ENCODE peak calls at places on chromosomes 13 and 19, in five cellular contexts. One of them, this sample, is unnamed.

GRCh38 chr13:74825170-74825948 is 656.6 kb downstream of the TBC1D4 start:
- DNase-seq in BE2C: no peak
- DNase-seq in SK-N-SH: no peak
- DNase-seq in upper lobe of left lung: no peak
- DNase-seq in heart left ventricle: no peak
- DNase-seq in this sample: no peak

GRCh38 chr13:109577191-109577700 is 209.1 kb downstream of the IRS2 start:
- DNase-seq in BE2C: no peak
- DNase-seq in upper lobe of left lung: no peak
- DNase-seq in SK-N-SH: no peak
- DNase-seq in heart left ventricle: no peak
- DNase-seq in this sample: no peak

GRCh38 chr19:1252221-1252817 is 3.9 kb downstream of the MIDN start:
- DNase-seq in heart left ventricle: peak; percentile 92
- DNase-seq in upper lobe of left lung: peak; percentile 93
- DNase-seq in SK-N-SH: peak; percentile 55
- DNase-seq in BE2C: peak; percentile 64
- DNase-seq in this sample: peak; percentile 95

GRCh38 chr13:110498327-110498726 is 63.2 kb downstream of the RAB20 start:
- DNase-seq in heart left ventricle: no peak
- DNase-seq in SK-N-SH: no peak
- DNase-seq in BE2C: no peak
- DNase-seq in upper lobe of left lung: no peak
- DNase-seq in this sample: no peak

GRCh38 chr19:40466219-40467006 is at the start of gene SPTBN4:
- DNase-seq in upper lobe of left lung: peak; percentile 25
- DNase-seq in BE2C: no peak
- DNase-seq in SK-N-SH: no peak
- DNase-seq in heart left ventricle: peak; percentile 30
- DNase-seq in this sample: peak; percentile 76

GRCh38 chr13:84870190-84870589 is 929.0 kb downstream of the SLITRK6 start:
- DNase-seq in SK-N-SH: no peak
- DNase-seq in BE2C: peak; percentile 37
- DNase-seq in upper lobe of left lung: no peak
- DNase-seq in heart left ventricle: no peak
- DNase-seq in this sample: no peak

GRCh38 chr19:15249560-15249874 is 17.3 kb upstream of the EPHX3 start:
- DNase-seq in heart left ventricle: no peak
- DNase-seq in SK-N-SH: no peak
- DNase-seq in upper lobe of left lung: no peak
- DNase-seq in BE2C: no peak
- DNase-seq in this sample: no peak

GRCh38 chr19:45041125-45041524 is 2.3 kb downstream of the CLASRP start:
- DNase-seq in SK-N-SH: no peak
- DNase-seq in BE2C: no peak
- DNase-seq in upper lobe of left lung: no peak
- DNase-seq in heart left ventricle: no peak
- DNase-seq in this sample: no peak

GRCh38 chr13:20193142-20193923 is 595 bp upstream of the GJB2 start:
- DNase-seq in heart left ventricle: no peak
- DNase-seq in SK-N-SH: no peak
- DNase-seq in upper lobe of left lung: no peak
- DNase-seq in BE2C: no peak
- DNase-seq in this sample: no peak

GRCh38 chr19:56193981-56194380 is 3.6 kb downstream of the ZSCAN5B start:
- DNase-seq in SK-N-SH: no peak
- DNase-seq in heart left ventricle: no peak
- DNase-seq in upper lobe of left lung: no peak
- DNase-seq in BE2C: no peak
- DNase-seq in this sample: no peak

GRCh38 chr13:114074671-114075315 is 57.6 kb downstream of the RASA3 start:
- DNase-seq in BE2C: no peak
- DNase-seq in SK-N-SH: no peak
- DNase-seq in heart left ventricle: peak; percentile 13
- DNase-seq in upper lobe of left lung: peak; percentile 11
- DNase-seq in this sample: peak; percentile 72

GRCh38 chr13:27362064-27362751 is 62.2 kb upstream of the GTF3A start:
- DNase-seq in BE2C: peak; percentile 89
- DNase-seq in heart left ventricle: peak; percentile 83
- DNase-seq in SK-N-SH: peak; percentile 89
- DNase-seq in upper lobe of left lung: peak; percentile 89
- DNase-seq in this sample: peak; percentile 86

GRCh38 chr13:27263438-27263837 is 7.2 kb upstream of the RASL11A start:
- DNase-seq in BE2C: no peak
- DNase-seq in SK-N-SH: peak; percentile 77
- DNase-seq in heart left ventricle: no peak
- DNase-seq in upper lobe of left lung: no peak
- DNase-seq in this sample: no peak

GRCh38 chr19:42095814-42096230 is 19.9 kb downstream of the ZNF574 start:
- DNase-seq in BE2C: no peak
- DNase-seq in heart left ventricle: no peak
- DNase-seq in SK-N-SH: no peak
- DNase-seq in upper lobe of left lung: no peak
- DNase-seq in this sample: no peak

GRCh38 chr19:10521461-10522216 is 4.4 kb upstream of the S1PR5 start:
- DNase-seq in upper lobe of left lung: no peak
- DNase-seq in heart left ventricle: no peak
- DNase-seq in SK-N-SH: no peak
- DNase-seq in BE2C: no peak
- DNase-seq in this sample: no peak

GRCh38 chr19:53730391-53730790 is 93.7 kb downstream of the NLRP12 start:
- DNase-seq in heart left ventricle: no peak
- DNase-seq in BE2C: no peak
- DNase-seq in upper lobe of left lung: no peak
- DNase-seq in SK-N-SH: no peak
- DNase-seq in this sample: no peak

GRCh38 chr13:102587916-102588315 is 8.9 kb upstream of the TPP2 start:
- DNase-seq in BE2C: no peak
- DNase-seq in SK-N-SH: no peak
- DNase-seq in upper lobe of left lung: no peak
- DNase-seq in heart left ventricle: no peak
- DNase-seq in this sample: no peak

GRCh38 chr19:17778621-17779280 is 16.2 kb upstream of the B3GNT3 start:
- DNase-seq in BE2C: no peak
- DNase-seq in upper lobe of left lung: no peak
- DNase-seq in SK-N-SH: no peak
- DNase-seq in heart left ventricle: no peak
- DNase-seq in this sample: no peak

GRCh38 chr19:17772172-17772571 is 20.9 kb downstream of the FCHO1 start:
- DNase-seq in SK-N-SH: no peak
- DNase-seq in upper lobe of left lung: no peak
- DNase-seq in BE2C: no peak
- DNase-seq in heart left ventricle: no peak
- DNase-seq in this sample: no peak

GRCh38 chr19:17777840-17778620 is 16.9 kb upstream of the B3GNT3 start:
- DNase-seq in SK-N-SH: peak; percentile 82
- DNase-seq in heart left ventricle: no peak
- DNase-seq in upper lobe of left lung: peak; percentile 78
- DNase-seq in BE2C: peak; percentile 85
- DNase-seq in this sample: no peak

GRCh38 chr19:17775991-17776803 is 18.7 kb upstream of the B3GNT3 start:
- DNase-seq in heart left ventricle: no peak
- DNase-seq in upper lobe of left lung: peak; percentile 44
- DNase-seq in SK-N-SH: no peak
- DNase-seq in BE2C: no peak
- DNase-seq in this sample: no peak

GRCh38 chr19:17775245-17775927 is 19.6 kb upstream of the B3GNT3 start:
- DNase-seq in BE2C: peak; percentile 80
- DNase-seq in upper lobe of left lung: no peak
- DNase-seq in heart left ventricle: no peak
- DNase-seq in SK-N-SH: peak; percentile 76
- DNase-seq in this sample: no peak
- H3K4me3 ChIP-seq in BE2C: no peak overlapping the region
- H3K4me3 ChIP-seq in upper lobe of left lung: no peak overlapping the region
- H3K4me3 ChIP-seq in heart left ventricle: no peak overlapping the region
- H3K4me3 ChIP-seq in SK-N-SH: no peak overlapping the region
- H3K4me3 ChIP-seq in this sample: no peak overlapping the region

GRCh38 chr13:59793107-59793506 is 370.6 kb downstream of the DIAPH3 start:
- DNase-seq in upper lobe of left lung: no peak
- DNase-seq in heart left ventricle: no peak
- DNase-seq in BE2C: no peak
- DNase-seq in SK-N-SH: no peak
- DNase-seq in this sample: no peak
- H3K4me1 ChIP-seq in upper lobe of left lung: no peaks in the 10 kb centered on the region
- H3K4me1 ChIP-seq in heart left ventricle: no peaks in the 10 kb centered on the region
- H3K4me1 ChIP-seq in BE2C: no peaks in the 10 kb centered on the region
- H3K4me1 ChIP-seq in SK-N-SH: no peaks in the 10 kb centered on the region
- H3K4me1 ChIP-seq in this sample: no peaks in the 10 kb centered on the region

GRCh38 chr13:37870895-37871550 is 1.5 kb upstream of the TRPC4 start:
- DNase-seq in SK-N-SH: no peak
- DNase-seq in heart left ventricle: no peak
- DNase-seq in upper lobe of left lung: no peak
- DNase-seq in BE2C: no peak
- DNase-seq in this sample: no peak

GRCh38 chr13:37870489-37870845 is 895 bp upstream of the TRPC4 start:
- DNase-seq in BE2C: no peak
- DNase-seq in SK-N-SH: no peak
- DNase-seq in upper lobe of left lung: no peak
- DNase-seq in heart left ventricle: no peak
- DNase-seq in this sample: no peak

GRCh38 chr13:37868691-37869505 is 674 bp downstream of the TRPC4 start:
- DNase-seq in BE2C: no peak
- DNase-seq in upper lobe of left lung: no peak
- DNase-seq in SK-N-SH: no peak
- DNase-seq in heart left ventricle: no peak
- DNase-seq in this sample: no peak

GRCh38 chr13:37869506-37869755 is 141 bp downstream of the TRPC4 start:
- DNase-seq in heart left ventricle: no peak
- DNase-seq in BE2C: no peak
- DNase-seq in upper lobe of left lung: no peak
- DNase-seq in SK-N-SH: no peak
- DNase-seq in this sample: no peak

GRCh38 chr13:37869756-37870488 is at the start of gene TRPC4:
- DNase-seq in heart left ventricle: peak; percentile 26
- DNase-seq in BE2C: peak; percentile 30
- DNase-seq in upper lobe of left lung: peak; percentile 22
- DNase-seq in SK-N-SH: peak; percentile 33
- DNase-seq in this sample: no peak
- H3K4me3 ChIP-seq in heart left ventricle: peak within 1 kb of the TSS; percentile 55
- H3K4me3 ChIP-seq in BE2C: no peak within 1 kb of the TSS
- H3K4me3 ChIP-seq in upper lobe of left lung: peak within 1 kb of the TSS; percentile 30
- H3K4me3 ChIP-seq in SK-N-SH: peak within 1 kb of the TSS; percentile 27
- H3K4me3 ChIP-seq in this sample: peak within 1 kb of the TSS; percentile 42

DNA sequence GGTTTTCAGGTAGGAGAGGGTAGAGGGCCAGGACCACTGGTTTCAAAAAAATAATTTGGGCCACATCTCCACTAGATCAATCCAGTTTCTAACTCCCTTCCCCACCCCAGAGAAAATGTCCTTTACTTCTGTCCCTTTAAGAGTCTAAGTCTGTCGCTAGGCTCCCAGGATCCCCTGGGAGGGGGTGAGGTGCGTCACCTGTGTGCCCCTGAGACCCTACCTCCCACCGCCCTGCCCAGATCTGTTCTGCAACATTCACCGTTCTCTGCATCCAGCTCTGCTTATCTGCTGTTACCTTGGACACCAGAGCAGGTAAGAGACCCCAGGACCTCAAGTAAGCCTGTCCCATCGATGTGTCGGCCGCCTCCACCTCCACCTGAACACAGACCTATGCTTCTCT is at the start of gene GFY:
- DNase-seq in heart left ventricle: no peak
- DNase-seq in BE2C: no peak
- DNase-seq in upper lobe of left lung: no peak
- DNase-seq in SK-N-SH: no peak
- DNase-seq in this sample: peak; percentile 54
- H3K4me1 ChIP-seq in heart left ventricle: peaks cover 55% of the 10 kb centered on the region
- H3K4me1 ChIP-seq in BE2C: peaks cover 11% of the 10 kb centered on the region
- H3K4me1 ChIP-seq in upper lobe of left lung: peaks cover 52% of the 10 kb centered on the region
- H3K4me1 ChIP-seq in SK-N-SH: no peaks in the 10 kb centered on the region
- H3K4me1 ChIP-seq in this sample: peaks cover 40% of the 10 kb centered on the region

GRCh38 chr13:50907781-50908180 is 1.8 kb upstream of the RNASEH2B start:
- DNase-seq in heart left ventricle: no peak
- DNase-seq in SK-N-SH: no peak
- DNase-seq in upper lobe of left lung: no peak
- DNase-seq in BE2C: no peak
- DNase-seq in this sample: no peak
- H3K4me3 ChIP-seq in heart left ventricle: no peak overlapping the region
- H3K4me3 ChIP-seq in SK-N-SH: no peak overlapping the region
- H3K4me3 ChIP-seq in upper lobe of left lung: no peak overlapping the region
- H3K4me3 ChIP-seq in BE2C: no peak overlapping the region
- H3K4me3 ChIP-seq in this sample: no peak overlapping the region

DNA sequence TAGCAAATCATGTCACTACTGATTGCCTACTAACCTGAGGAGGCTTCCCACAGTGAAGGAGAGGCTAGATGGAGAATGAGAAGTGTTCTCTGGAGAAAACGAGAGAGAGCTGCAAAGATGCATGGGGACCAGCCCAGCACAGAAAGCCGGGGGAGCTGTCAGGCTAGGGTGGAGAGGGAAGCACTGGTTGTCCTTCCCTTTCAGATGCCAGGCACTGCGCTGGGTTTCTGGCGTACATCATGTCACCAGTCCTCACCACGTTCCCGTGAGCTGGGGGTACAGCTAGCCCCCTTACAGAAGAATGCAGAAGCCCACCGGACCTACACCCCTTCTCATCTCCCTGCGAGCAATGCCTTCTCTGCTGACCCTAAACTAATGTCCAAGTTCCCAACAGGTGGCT is 86.0 kb downstream of the STK24 start:
- DNase-seq in BE2C: no peak
- DNase-seq in SK-N-SH: no peak
- DNase-seq in upper lobe of left lung: no peak
- DNase-seq in heart left ventricle: no peak
- DNase-seq in this sample: peak; percentile 58
- H3K4me1 ChIP-seq in BE2C: peaks cover 38% of the 10 kb centered on the region
- H3K4me1 ChIP-seq in SK-N-SH: peaks cover 6% of the 10 kb centered on the region
- H3K4me1 ChIP-seq in upper lobe of left lung: peaks cover 50% of the 10 kb centered on the region
- H3K4me1 ChIP-seq in heart left ventricle: peaks cover 64% of the 10 kb centered on the region
- H3K4me1 ChIP-seq in this sample: peaks cover 80% of the 10 kb centered on the region

This sample was measured in suprapubic skin.